ENCODE peak calls at places on chromosomes 6 and 20, in five cellular contexts. Q, E, Z, L and I are unnamed samples.

GRCh38 chr6:35688605-35689322 is at the start of gene FKBP5:
- DNase-seq in Q (peak), L (peak), Z (peak), E (peak), I (peak)

GRCh38 chr20:37643400-37643799 is 50.4 kb upstream of the CTNNBL1 start:
- DNase-seq in Z (no peak), L (no peak), Q (no peak), E (no peak), I (no peak)

GRCh38 chr20:1263853-1264252 is 2.2 kb upstream of the SNPH start:
- DNase-seq in Z (no peak), E (no peak), Q (no peak), L (no peak), I (no peak)

GRCh38 chr6:108492131-108492766 is 68.5 kb upstream of the FOXO3 start:
- DNase-seq in E (no peak), Q (peak), Z (peak), L (no peak), I (no peak)

GRCh38 chr6:33211666-33212422 is 3.5 kb downstream of the RING1 start:
- DNase-seq in Q (no peak), L (no peak), E (no peak), Z (no peak), I (no peak)

GRCh38 chr6:55925292-55925691 is 49.9 kb upstream of the BMP5 start:
- DNase-seq in Z (no peak), L (no peak), E (no peak), Q (no peak), I (no peak)

GRCh38 chr6:13429406-13429753 is 58.0 kb downstream of the GFOD1 start:
- DNase-seq in Q (no peak), Z (no peak), E (no peak), L (no peak), I (no peak)

GRCh38 chr6:152300517-152300916 is 336.6 kb downstream of the SYNE1 start:
- DNase-seq in Z (no peak), Q (no peak), L (no peak), E (no peak), I (no peak)

GRCh38 chr20:1479831-1480595 is 11.2 kb downstream of the SIRPB2 start:
- DNase-seq in L (no peak), Z (no peak), Q (no peak), E (no peak), I (no peak)

GRCh38 chr6:56803594-56803993 is 151.3 kb upstream of the BEND6 start:
- DNase-seq in Z (no peak), Q (no peak), E (no peak), L (no peak), I (no peak)

GRCh38 chr6:160962835-160963623 is 28.5 kb upstream of the MAP3K4 start:
- DNase-seq in Z (no peak), L (no peak), Q (no peak), E (no peak), I (no peak)

GRCh38 chr6:82030761-82031160 is 216.8 kb downstream of the IBTK start:
- DNase-seq in Q (no peak), L (no peak), Z (no peak), E (peak), I (no peak)

GRCh38 chr6:37134622-37135191 is 35.2 kb upstream of the PIM1 start:
- DNase-seq in Q (peak), L (no peak), E (peak), Z (peak), I (no peak)

GRCh38 chr6:149168968-149169367 is 148.5 kb upstream of the TAB2 start:
- DNase-seq in E (peak), Q (no peak), Z (no peak), L (no peak), I (no peak)

GRCh38 chr6:18263561-18264337 is 581 bp downstream of the DEK start:
- DNase-seq in Z (peak), Q (peak), E (peak), L (peak), I (no peak)

GRCh38 chr20:17431621-17432364 is 99.4 kb downstream of the BFSP1 start:
- DNase-seq in E (peak), Z (peak), L (peak), Q (peak), I (peak)

GRCh38 chr6:151958332-151958731 is 150.8 kb downstream of the ESR1 start:
- DNase-seq in L (no peak), E (no peak), Q (peak), Z (no peak), I (no peak)

GRCh38 chr20:57301026-57301425 is 28.6 kb upstream of the SPO11 start:
- DNase-seq in E (no peak), Z (no peak), L (no peak), Q (no peak), I (no peak)

GRCh38 chr6:90790696-90791095 is 203.8 kb upstream of the MAP3K7 start:
- DNase-seq in E (no peak), Z (no peak), L (no peak), Q (no peak), I (no peak)

GRCh38 chr6:33093857-33094256 is 18.1 kb downstream of the HLA-DPB1 start:
- DNase-seq in Q (no peak), E (no peak), Z (no peak), L (no peak), I (no peak)

GRCh38 chr6:63418741-63419140 is 99.0 kb upstream of the LGSN start:
- DNase-seq in E (no peak), L (no peak), Z (no peak), Q (no peak), I (no peak)

GRCh38 chr6:43766964-43767461 is 3.0 kb upstream of the VEGFA start:
- DNase-seq in E (no peak), Q (peak), L (no peak), Z (no peak), I (no peak)

GRCh38 chr20:4012631-4013030 is 2.7 kb downstream of the RNF24 start:
- DNase-seq in E (no peak), L (no peak), Z (no peak), Q (no peak), I (no peak)

GRCh38 chr6:42137192-42137753 is 5.1 kb downstream of the C6orf132 start:
- DNase-seq in E (peak), Z (no peak), L (no peak), Q (peak), I (no peak)

GRCh38 chr20:53872561-53873248 is 197.7 kb downstream of the BCAS1 start:
- DNase-seq in L (no peak), Q (no peak), Z (no peak), E (no peak), I (peak)